ENCODE peak calls at places on chromosomes 5 and 9, in four cellular contexts. One of them, this sample, is unnamed.

GRCh38 chr5:149299451-149300054 is 27.9 kb downstream of the AFAP1L1 start:
- DNase-seq in substantia nigra: no peak
- DNase-seq in D721Med: no peak
- DNase-seq in ELF-1: peak; percentile 27
- DNase-seq in this sample: no peak

GRCh38 chr5:149869266-149869875 is 75.2 kb downstream of the PDE6A start:
- DNase-seq in D721Med: no peak
- DNase-seq in substantia nigra: no peak
- DNase-seq in ELF-1: no peak
- DNase-seq in this sample: no peak

GRCh38 chr5:74382864-74383618 is 257.5 kb downstream of the ENC1 start:
- DNase-seq in D721Med: no peak
- DNase-seq in ELF-1: peak; percentile 30
- DNase-seq in substantia nigra: no peak
- DNase-seq in this sample: no peak

GRCh38 chr9:38445154-38446043 is 21.1 kb upstream of the IGFBPL1 start:
- DNase-seq in substantia nigra: no peak
- DNase-seq in ELF-1: no peak
- DNase-seq in D721Med: no peak
- DNase-seq in this sample: no peak

GRCh38 chr5:41335596-41335995 is 122.3 kb upstream of the C6 start:
- DNase-seq in D721Med: no peak
- DNase-seq in substantia nigra: no peak
- DNase-seq in ELF-1: no peak
- DNase-seq in this sample: no peak

GRCh38 chr5:149887622-149888183 is 56.9 kb downstream of the PDE6A start:
- DNase-seq in ELF-1: peak; percentile 13
- DNase-seq in D721Med: no peak
- DNase-seq in substantia nigra: no peak
- DNase-seq in this sample: peak; percentile 68

GRCh38 chr9:107251756-107252322 is 31.2 kb upstream of the RAD23B start:
- DNase-seq in ELF-1: no peak
- DNase-seq in D721Med: no peak
- DNase-seq in substantia nigra: no peak
- DNase-seq in this sample: no peak

GRCh38 chr5:127892467-127893207 is 189.4 kb downstream of the CCDC192 start:
- DNase-seq in ELF-1: no peak
- DNase-seq in D721Med: no peak
- DNase-seq in substantia nigra: no peak
- DNase-seq in this sample: peak; percentile 35

GRCh38 chr9:6788175-6789016 is 30.6 kb downstream of the KDM4C start:
- DNase-seq in D721Med: no peak
- DNase-seq in ELF-1: peak; percentile 47
- DNase-seq in substantia nigra: no peak
- DNase-seq in this sample: no peak

GRCh38 chr9:109258619-109259321 is 62.1 kb downstream of the EPB41L4B start:
- DNase-seq in D721Med: no peak
- DNase-seq in substantia nigra: no peak
- DNase-seq in ELF-1: peak; percentile 37
- DNase-seq in this sample: no peak